ENCODE peak calls at places on chromosomes 4 and X, in five cellular contexts. D is heart right ventricle; C is stimulated activated naive B cell treated with anti-CD40 and anti-IgM and Interleukin-4, amounts not matched to agents 10 μg/mL and 1 μg/mL and 100 μg/mL, for 72 hours; L is naive B cell; X is gastrocnemius medialis. B is an unnamed sample.

GRCh38 chr4:76640252-76640925 is 205.4 kb downstream of the SHROOM3 start:
- ATAC-seq in D (no peak), C (no peak), X (no peak), L (no peak), B (no peak)

GRCh38 chr4:67437974-67438713 is 107.2 kb downstream of the CENPC start:
- ATAC-seq in D (peak; percentile 69), X (peak; percentile 46), L (no peak), C (no peak), B (no peak)

GRCh38 chr4:176123710-176124407 is 58.2 kb downstream of the WDR17 start:
- ATAC-seq in X (no peak), L (peak; percentile 49), C (peak; percentile 99), D (no peak), B (peak; percentile 89)

GRCh38 chr4:87258677-87259076 is 38.3 kb upstream of the KLHL8 start:
- ATAC-seq in L (no peak), C (no peak), X (no peak), D (no peak), B (no peak)

GRCh38 chrX:110746014-110746413 is 49.6 kb downstream of the CHRDL1 start:
- ATAC-seq in X (no peak), C (no peak), L (no peak), D (no peak), B (no peak)

GRCh38 chr4:128470492-128471053 is 183.0 kb upstream of the PGRMC2 start:
- ATAC-seq in D (no peak), C (no peak), X (no peak), L (no peak), B (no peak)

GRCh38 chr4:185591679-185592141 is 56.4 kb upstream of the PDLIM3 start:
- ATAC-seq in D (peak; percentile 9), X (peak; percentile 53), C (no peak), L (no peak), B (no peak)

GRCh38 chr4:53484911-53485459 is 106.3 kb downstream of the LNX1 start:
- ATAC-seq in X (no peak), C (no peak), L (no peak), D (no peak), B (no peak)

GRCh38 chrX:147069926-147070325 is 255.4 kb upstream of the CXorf51A start:
- ATAC-seq in X (no peak), C (no peak), D (no peak), L (no peak), B (no peak)

GRCh38 chr4:161530710-161531109 is 633.1 kb downstream of the FSTL5 start:
- ATAC-seq in X (no peak), D (no peak), C (no peak), L (no peak), B (no peak)

GRCh38 chr4:4412661-4413372 is 25.9 kb downstream of the NSG1 start:
- ATAC-seq in C (no peak), X (no peak), D (peak; percentile 14), L (no peak), B (no peak)

GRCh38 chr4:107989162-107989536 is 540 bp upstream of the HADH start:
- ATAC-seq in D (peak; percentile 28), C (peak; percentile 3), X (peak; percentile 61), L (no peak), B (no peak)

GRCh38 chr4:129355031-129355430 is 259.1 kb downstream of the C4orf33 start:
- ATAC-seq in X (no peak), D (no peak), C (no peak), L (no peak), B (no peak)

GRCh38 chrX:19805054-19805690 is 82.2 kb downstream of the SH3KBP1 start:
- ATAC-seq in D (no peak), X (no peak), L (peak; percentile 76), C (peak; percentile 25), B (peak; percentile 53)

GRCh38 chrX:70549429-70549828 is 104.8 kb downstream of the DLG3 start:
- ATAC-seq in L (no peak), C (no peak), D (no peak), X (no peak), B (no peak)

GRCh38 chr4:155403886-155404285 is 27.1 kb upstream of the MAP9 start:
- ATAC-seq in C (no peak), X (no peak), D (peak; percentile 44), L (no peak), B (no peak)

GRCh38 chr4:37675587-37676290 is 10.4 kb downstream of the RELL1 start:
- ATAC-seq in C (peak; percentile 97), X (no peak), L (peak; percentile 98), D (peak; percentile 41), B (peak; percentile 48)

GRCh38 chrX:104343408-104344129 is 88.8 kb upstream of the ESX1 start:
- ATAC-seq in D (peak; percentile 33), X (no peak), L (peak; percentile 55), C (peak; percentile 82), B (peak; percentile 41)

B was measured in activated CD4-positive, CD25-positive, alpha-beta regulatory T cell treated with anti-CD3 and anti-CD28 coated beads, Interleukin-2, amount 50 U/mL, for 24 hours.